ENCODE peak calls at places on chromosomes 4 and X, in five cellular contexts. E is HepG2, J is HCT116, X is GM12878, Q is K562. I is an unnamed sample.

GRCh38 chr4:183349673-183350072 is 27.4 kb upstream of the CLDN24 start:
- DNase-seq in E (no peak), X (no peak), Q (no peak), J (no peak), I (no peak)

GRCh38 chr4:128979934-128980333 is 113.4 kb downstream of the SCLT1 start:
- DNase-seq in Q (no peak), X (no peak), J (no peak), E (no peak), I (peak)

GRCh38 chr4:116702949-116703348 is 382.4 kb downstream of the TRAM1L1 start:
- DNase-seq in E (peak), X (no peak), Q (no peak), J (no peak), I (peak)

GRCh38 chr4:38563703-38564490 is 100.1 kb upstream of the KLF3 start:
- DNase-seq in E (no peak), Q (no peak), X (no peak), J (no peak), I (no peak)

GRCh38 chr4:110533940-110534339 is 58.0 kb downstream of the ENPEP start:
- DNase-seq in J (peak), E (peak), X (no peak), Q (no peak), I (no peak)

GRCh38 chrX:12065251-12065650 is 73.0 kb upstream of the FRMPD4 start:
- DNase-seq in X (no peak), Q (no peak), E (no peak), J (no peak), I (no peak)

GRCh38 chr4:635851-636627 is 10.7 kb downstream of the PDE6B start:
- DNase-seq in Q (no peak), E (no peak), X (no peak), J (no peak), I (no peak)

GRCh38 chr4:140343303-140343702 is 30.1 kb upstream of the SCOC start:
- DNase-seq in Q (no peak), J (peak), E (no peak), X (no peak), I (no peak)

GRCh38 chrX:20521245-20521644 is 254.5 kb upstream of the RPS6KA3 start:
- DNase-seq in E (no peak), J (no peak), Q (no peak), X (no peak), I (no peak)

GRCh38 chr4:121943941-121944340 is 7.9 kb downstream of the TRPC3 start:
- DNase-seq in Q (peak), E (peak), J (no peak), X (no peak), I (peak)

GRCh38 chr4:55819634-55820033 is at the start of gene EXOC1L:
- DNase-seq in J (no peak), E (peak), Q (peak), X (no peak), I (peak)

GRCh38 chr4:76723373-76723772 is 174.6 kb downstream of the SOWAHB start:
- DNase-seq in J (no peak), Q (no peak), E (no peak), X (no peak), I (no peak)

GRCh38 chr4:155745984-155746383 is 12.8 kb upstream of the GUCY1B1 start:
- DNase-seq in X (no peak), J (no peak), Q (no peak), E (no peak), I (no peak)

GRCh38 chr4:56684320-56684719 is 3.2 kb upstream of the HOPX start:
- DNase-seq in X (no peak), J (no peak), Q (no peak), E (no peak), I (no peak)

GRCh38 chrX:56564921-56565861 is 1.8 kb downstream of the UBQLN2 start:
- DNase-seq in E (peak), X (no peak), J (no peak), Q (no peak), I (peak)

GRCh38 chr4:25628441-25628840 is 27.2 kb upstream of the SLC34A2 start:
- DNase-seq in X (no peak), Q (no peak), J (no peak), E (no peak), I (no peak)

GRCh38 chr4:723706-724105 is 18.1 kb downstream of the PCGF3 start:
- DNase-seq in E (no peak), Q (no peak), X (no peak), J (no peak), I (no peak)

GRCh38 chrX:9612146-9612505 is 147.3 kb downstream of the TBL1X start:
- DNase-seq in X (no peak), J (no peak), E (no peak), Q (no peak), I (peak)

GRCh38 chr4:115454228-115454627 is 340.8 kb upstream of the NDST4 start:
- DNase-seq in J (no peak), X (no peak), Q (no peak), E (no peak), I (no peak)

GRCh38 chr4:58809366-58809765 is 1699.2 kb upstream of the IGFBP7 start:
- DNase-seq in Q (no peak), J (no peak), E (no peak), X (no peak), I (no peak)

GRCh38 chrX:1521459-1521956 is 15.5 kb downstream of the P2RY8 start:
- DNase-seq in E (peak), Q (no peak), X (peak), J (no peak), I (no peak)

GRCh38 chr4:7539659-7540058 is 104.9 kb upstream of the PSAPL1 start:
- DNase-seq in J (peak), Q (peak), X (no peak), E (peak), I (peak)

GRCh38 chr4:24322517-24322916 is 261.8 kb downstream of the DHX15 start:
- DNase-seq in E (no peak), Q (no peak), X (no peak), J (no peak), I (no peak)

GRCh38 chr4:75841641-75842520 is 60.4 kb downstream of the PPEF2 start:
- DNase-seq in Q (no peak), X (no peak), J (no peak), E (peak), I (no peak)

GRCh38 chr4:30948653-30949052 is 228.5 kb downstream of the PCDH7 start:
- DNase-seq in J (peak), Q (no peak), X (no peak), E (no peak), I (no peak)

GRCh38 chr4:84058201-84058600 is 440.9 kb downstream of the NKX6-1 start:
- DNase-seq in X (no peak), E (no peak), Q (no peak), J (no peak), I (no peak)

GRCh38 chr4:72896515-72896914 is 173.0 kb downstream of the COX18 start:
- DNase-seq in J (no peak), X (no peak), Q (no peak), E (peak), I (no peak)

GRCh38 chr4:155415662-155416061 is 38.9 kb upstream of the MAP9 start:
- DNase-seq in J (no peak), X (no peak), Q (no peak), E (no peak), I (no peak)

GRCh38 chr4:38099020-38099600 is 138.9 kb downstream of the PTTG2 start:
- DNase-seq in X (no peak), J (no peak), Q (no peak), E (no peak), I (no peak)

GRCh38 chrX:10166731-10167149 is 10.0 kb downstream of the CLCN4 start:
- DNase-seq in E (peak), Q (no peak), X (no peak), J (no peak), I (no peak)

GRCh38 chrX:42678133-42678532 is 99.8 kb downstream of the PPP1R2C start:
- DNase-seq in Q (no peak), J (no peak), X (no peak), E (no peak), I (no peak)

GRCh38 chr4:27005512-27006246 is 145.0 kb downstream of the STIM2 start:
- DNase-seq in E (no peak), Q (no peak), J (no peak), X (no peak), I (no peak)

GRCh38 chrX:105636667-105637066 is 185.7 kb upstream of the NRK start:
- DNase-seq in J (no peak), E (no peak), Q (no peak), X (no peak), I (no peak)

GRCh38 chr4:5734841-5735240 is 23.8 kb downstream of the EVC start:
- DNase-seq in E (no peak), J (no peak), Q (no peak), X (no peak), I (no peak)

GRCh38 chr4:55364691-55365346 is 18.8 kb downstream of the SRD5A3 start:
- DNase-seq in X (no peak), J (no peak), Q (no peak), E (no peak), I (no peak)

GRCh38 chrX:12249997-12250396 is 111.7 kb downstream of the FRMPD4 start:
- DNase-seq in E (no peak), Q (no peak), X (no peak), J (no peak), I (no peak)

GRCh38 chrX:80181079-80181478 is 166.5 kb downstream of the TBX22 start:
- DNase-seq in Q (no peak), X (no peak), J (no peak), E (no peak), I (no peak)
- TF ChIP-seq YY1 in Q (no peak), X (no peak), J (no peak), E (no peak), I (no peak)

GRCh38 chr4:23035521-23036056 is 342.9 kb downstream of the GBA3 start:
- DNase-seq in Q (no peak), J (no peak), E (no peak), X (no peak), I (no peak)
- TF ChIP-seq ZBTB33 in Q (no peak), J (no peak), E (no peak), X (no peak), I (no peak)

GRCh38 chr4:142202404-142203332 is 566.3 kb downstream of the IL15 start:
- DNase-seq in Q (no peak), E (no peak), X (peak), J (no peak), I (no peak)
- H3K4me2 ChIP-seq in Q (no peak), E (no peak), X (no peak), J (no peak), I (no peak)

DNA sequence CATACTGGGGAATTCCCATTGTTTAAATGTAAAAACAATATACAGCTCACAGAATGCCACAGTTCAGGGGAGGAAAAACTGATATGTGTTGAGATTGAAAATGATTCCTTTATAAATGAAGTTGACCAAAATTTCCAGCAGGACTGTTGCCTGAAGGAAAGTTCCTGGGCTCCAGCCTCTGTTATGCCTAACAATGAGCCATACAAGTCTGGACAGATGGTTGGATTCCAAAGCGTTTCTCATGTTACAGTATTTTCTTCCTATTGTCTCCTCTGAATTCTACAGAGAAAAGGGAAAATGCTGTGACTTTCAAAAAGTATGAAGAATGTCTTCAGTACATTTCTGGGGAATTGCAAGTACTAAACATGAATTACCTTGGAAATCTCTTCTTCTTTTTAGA is 73.3 kb downstream of the ALPK1 start:
- DNase-seq in Q (no peak), E (no peak), X (no peak), J (no peak), I (no peak)
- TF ChIP-seq YY1 in Q (no peak), E (no peak), X (no peak), J (no peak), I (no peak)